ENCODE peak calls at places on chromosomes 13 and 19, in five cellular contexts. U is GM23338, L is GM12878, K is HepG2, O is K562. X is an unnamed sample.
A peak's percentile ranks its signal among the peaks of the same experiment; 100 is the strongest.

GRCh38 chr13:106182404-106182803 is 353.1 kb downstream of the EFNB2 start:
- DNase-seq in L (no peak), K (no peak), O (no peak), U (no peak), X (peak; percentile 4)

GRCh38 chr13:44971656-44972595 is 17.3 kb downstream of the NUFIP1 start:
- DNase-seq in U (no peak), L (no peak), O (no peak), K (no peak), X (no peak)

GRCh38 chr19:41355802-41356201 is 2.1 kb upstream of the TGFB1 start:
- DNase-seq in K (no peak), O (no peak), U (no peak), L (no peak), X (no peak)

GRCh38 chr13:106997696-106998095 is 429.8 kb upstream of the ARGLU1 start:
- DNase-seq in O (no peak), K (no peak), U (no peak), L (no peak), X (no peak)

GRCh38 chr19:37874784-37875183 is 31.6 kb downstream of the WDR87 start:
- DNase-seq in K (peak; percentile 47), O (no peak), L (no peak), U (peak; percentile 81), X (no peak)

GRCh38 chr19:8335343-8336071 is 7.6 kb downstream of the KANK3 start:
- DNase-seq in O (no peak), K (no peak), U (peak; percentile 76), L (no peak), X (peak; percentile 38)

GRCh38 chr19:54388803-54389144 is 24.0 kb upstream of the LAIR1 start:
- DNase-seq in O (no peak), U (no peak), K (no peak), L (no peak), X (no peak)

GRCh38 chr13:109785141-109785891 is 1.1 kb downstream of the IRS2 start:
- DNase-seq in U (peak; percentile 50), O (no peak), L (no peak), K (no peak), X (peak; percentile 62)

GRCh38 chr19:31675187-31675913 is 326.1 kb upstream of the TSHZ3 start:
- DNase-seq in U (no peak), O (no peak), L (no peak), K (no peak), X (no peak)

GRCh38 chr19:36128392-36128736 is 11.5 kb upstream of the CAPNS1 start:
- DNase-seq in O (peak; percentile 29), U (peak; percentile 51), K (peak; percentile 52), L (no peak), X (no peak)

GRCh38 chr19:8702350-8702749 is 3.8 kb upstream of the ACTL9 start:
- DNase-seq in U (no peak), O (no peak), L (no peak), K (no peak), X (no peak)

GRCh38 chr13:23672616-23673015 is 102.4 kb downstream of the TNFRSF19 start:
- DNase-seq in L (no peak), O (no peak), U (no peak), K (no peak), X (no peak)

GRCh38 chr19:50701367-50701985 is 18.1 kb downstream of the SHANK1 start:
- DNase-seq in K (no peak), L (no peak), O (no peak), U (no peak), X (no peak)

GRCh38 chr13:51230473-51231105 is 8.4 kb downstream of the FAM124A start:
- DNase-seq in K (no peak), L (no peak), U (peak; percentile 46), O (no peak), X (no peak)

GRCh38 chr13:41934994-41935393 is 25.9 kb downstream of the VWA8 start:
- DNase-seq in L (no peak), K (peak; percentile 5), U (no peak), O (no peak), X (no peak)

GRCh38 chr19:6971366-6971765 is 49.9 kb downstream of the MBD3L2B start:
- DNase-seq in O (no peak), L (no peak), K (no peak), U (no peak), X (no peak)

GRCh38 chr13:28655566-28655965 is 3.4 kb upstream of the POMP start:
- DNase-seq in U (no peak), O (no peak), K (no peak), L (no peak), X (no peak)

GRCh38 chr19:30851646-30852045 is 479.5 kb downstream of the ZNF536 start:
- DNase-seq in O (no peak), U (no peak), L (no peak), K (no peak), X (no peak)

GRCh38 chr19:19459707-19460251 is 54.3 kb downstream of the GATAD2A start:
- DNase-seq in O (no peak), K (no peak), L (no peak), U (no peak), X (no peak)

GRCh38 chr19:41945135-41945766 is 13.9 kb downstream of the RABAC1 start:
- DNase-seq in O (no peak), L (peak; percentile 94), K (no peak), U (no peak), X (no peak)

GRCh38 chr19:3537438-3538240 is 1.3 kb upstream of the TEKTIP1 start:
- DNase-seq in O (peak; percentile 41), L (no peak), U (no peak), K (no peak), X (no peak)

GRCh38 chr19:35949131-35949530 is 13.0 kb downstream of the LRFN3 start:
- DNase-seq in O (no peak), U (peak; percentile 28), K (no peak), L (no peak), X (peak; percentile 42)

GRCh38 chr19:33302974-33303790 is 848 bp upstream of the CEBPA start:
- DNase-seq in K (no peak), L (no peak), O (peak; percentile 25), U (peak; percentile 81), X (peak; percentile 66)

GRCh38 chr13:33207616-33207964 is 78.0 kb downstream of the STARD13 start:
- DNase-seq in O (no peak), L (no peak), U (no peak), K (peak; percentile 74), X (no peak)

DNA sequence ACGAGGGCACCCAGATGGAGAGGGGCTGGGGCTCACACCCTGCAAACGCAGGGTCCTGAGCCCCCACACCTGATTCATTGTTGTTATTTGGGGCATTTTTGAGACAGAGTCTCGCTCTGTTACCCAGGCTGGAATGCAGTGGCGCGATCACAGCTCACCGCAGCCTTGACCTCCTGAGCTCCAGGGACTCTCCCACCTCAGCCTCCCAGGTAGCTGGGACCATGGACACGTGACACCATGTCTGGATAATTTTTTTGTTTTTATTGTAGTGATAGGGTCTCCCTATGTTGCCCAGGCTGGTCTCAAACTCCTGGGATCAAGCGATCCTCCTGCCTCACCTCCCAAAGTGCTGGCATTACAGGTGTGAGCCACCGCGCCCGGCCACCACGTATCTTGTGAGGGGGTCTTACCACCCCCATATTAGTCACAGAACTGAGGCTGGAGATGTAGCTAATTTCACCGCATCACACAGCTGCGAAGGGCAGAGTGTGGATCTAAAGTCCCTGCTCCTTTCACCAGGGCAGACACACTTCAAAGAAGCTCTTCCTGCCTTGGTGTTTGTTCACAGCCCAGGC is 211.8 kb upstream of the SOX1 start:
- DNase-seq in U (no peak), O (no peak), L (no peak), K (no peak), X (no peak)
- TF ChIP-seq JUNB in U (no peak), O (no peak), L (no peak), K (no peak), X (no peak)

DNA sequence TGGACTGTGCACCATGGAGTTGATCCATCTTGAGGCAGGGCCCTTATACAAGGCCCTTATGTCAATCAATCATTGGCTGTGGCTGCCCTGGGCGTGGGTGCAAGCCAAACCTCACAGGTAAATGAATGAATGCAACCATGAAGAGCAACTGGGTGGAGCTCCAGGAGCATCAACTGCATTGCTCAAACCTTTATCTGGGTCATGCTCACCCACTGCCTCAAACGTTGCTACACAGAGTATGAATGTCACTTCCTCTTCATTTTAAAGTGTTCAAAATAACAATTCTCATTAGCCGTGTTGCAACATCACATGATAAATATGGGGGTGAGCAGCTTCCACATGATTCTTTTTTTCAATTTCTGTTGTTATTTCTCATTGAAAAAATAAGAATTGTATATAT is 6.4 kb upstream of the ZNF333 start:
- DNase-seq in K (no peak), L (no peak), U (no peak), O (no peak), X (no peak)
- TF ChIP-seq JUNB in K (no peak), L (no peak), U (no peak), O (no peak), X (no peak)

DNA sequence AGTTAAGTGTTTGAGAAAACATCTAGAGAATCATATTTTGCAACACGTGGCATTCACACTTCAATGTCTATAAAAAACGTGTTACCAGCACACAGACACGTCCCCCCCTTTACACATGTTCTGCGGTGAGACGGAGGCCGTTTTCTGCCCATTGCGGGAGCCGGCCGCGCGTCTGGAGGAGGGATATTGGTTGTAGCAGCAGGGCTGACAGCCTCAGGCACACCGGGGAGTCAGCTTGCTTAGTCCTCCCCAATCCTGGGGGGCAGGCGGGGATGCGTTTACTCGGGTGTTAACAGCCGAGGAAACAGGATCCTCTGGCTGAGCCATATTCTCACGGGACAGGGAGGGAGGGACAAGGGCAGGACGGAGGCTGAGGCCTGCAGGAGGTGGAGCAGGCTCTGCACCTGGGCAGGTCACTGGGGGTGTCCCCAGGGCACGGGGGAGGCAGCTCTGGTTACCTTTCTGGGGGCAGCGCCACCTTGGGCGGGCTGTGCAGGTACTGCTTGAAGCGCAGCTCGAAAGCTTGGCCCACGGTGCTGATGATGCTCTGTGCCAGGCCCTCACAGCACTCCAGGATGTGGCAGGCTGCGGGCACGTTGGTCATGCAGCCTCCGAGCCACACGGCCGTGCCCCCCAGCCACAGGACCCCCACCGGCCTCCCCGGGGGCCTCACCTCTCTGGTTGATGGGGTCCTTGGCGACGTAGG is 25.0 kb downstream of the SHC2 start:
- DNase-seq in O (no peak), L (no peak), K (no peak), U (no peak), X (no peak)
- TF ChIP-seq JUNB in O (no peak), L (no peak), K (no peak), U (no peak), X (no peak)

GRCh38 chr19:17158584-17158983 is 56.6 kb upstream of the USE1 start:
- DNase-seq in U (no peak), L (no peak), O (no peak), K (no peak), X (no peak)

GRCh38 chr19:17156296-17156946 is 58.7 kb upstream of the USE1 start:
- DNase-seq in U (no peak), L (no peak), K (no peak), O (no peak), X (no peak)

GRCh38 chr19:17153996-17154395 is 61.2 kb upstream of the USE1 start:
- DNase-seq in U (no peak), L (no peak), O (no peak), K (no peak), X (no peak)

GRCh38 chr19:17156947-17157302 is 58.2 kb upstream of the USE1 start:
- DNase-seq in U (no peak), O (no peak), L (no peak), K (no peak), X (no peak)

GRCh38 chr19:17155251-17155650 is 59.9 kb upstream of the USE1 start:
- DNase-seq in O (no peak), L (no peak), K (no peak), U (no peak), X (no peak)
- TF ChIP-seq JUNB in O (no peak), L (no peak), K (no peak), U (no peak), X (no peak)

GRCh38 chr13:46575321-46575721 is 22.4 kb downstream of the LRCH1 start:
- DNase-seq in O (no peak), L (peak; percentile 58), K (no peak), U (no peak), X (no peak)
- TF ChIP-seq JUNB in O (no peak), L (peak; percentile 34), K (no peak), U (no peak), X (no peak)